ENCODE peak calls at places on chromosomes 13 and 19, in five cellular contexts. F is mesenchymal stem cell; Z is CD8-positive, alpha-beta memory T cell; B is T-helper 17 cell; E is H1. D is an unnamed sample.

GRCh38 chr13:26599885-26600284 is 42.4 kb downstream of the WASF3 start:
- DNase-seq in F (no peak), Z (no peak), B (no peak), E (no peak), D (no peak)

GRCh38 chr19:3771906-3772450 is at the start of gene RAX2:
- DNase-seq in F (no peak), Z (no peak), B (no peak), E (no peak), D (no peak)

GRCh38 chr13:43935878-43936277 is 56.2 kb downstream of the LACC1 start:
- DNase-seq in F (peak; percentile 29), Z (no peak), B (no peak), E (no peak), D (no peak)

GRCh38 chr13:93066187-93066586 is 160.4 kb upstream of the GPC6 start:
- DNase-seq in F (peak; percentile 67), Z (no peak), B (no peak), E (no peak), D (no peak)

GRCh38 chr19:47723573-47723923 is 10.3 kb downstream of the EHD2 start:
- DNase-seq in F (peak; percentile 94), Z (no peak), B (no peak), E (no peak), D (no peak)

GRCh38 chr19:38657633-38658222 is 10.3 kb downstream of the ACTN4 start:
- DNase-seq in F (peak; percentile 92), Z (no peak), B (no peak), E (no peak), D (peak; percentile 36)

GRCh38 chr13:25943666-25944065 is 108.2 kb downstream of the SHISA2 start:
- DNase-seq in F (peak; percentile 46), Z (no peak), B (no peak), E (no peak), D (no peak)

GRCh38 chr19:33815410-33816340 is 19.0 kb downstream of the KCTD15 start:
- DNase-seq in F (peak; percentile 41), Z (no peak), B (no peak), E (no peak), D (no peak)

GRCh38 chr13:29909975-29910674 is 59.7 kb upstream of the UBL3 start:
- DNase-seq in F (peak; percentile 76), Z (no peak), B (no peak), E (no peak), D (no peak)

GRCh38 chr19:17854061-17854460 is 5.6 kb upstream of the RPL18A start:
- DNase-seq in F (no peak), Z (no peak), B (no peak), E (no peak), D (no peak)

GRCh38 chr19:4140237-4140711 is 13.2 kb upstream of the CREB3L3 start:
- DNase-seq in F (peak; percentile 79), Z (no peak), B (no peak), E (peak; percentile 38), D (peak; percentile 51)

GRCh38 chr19:6039541-6040225 is 61.7 kb upstream of the RANBP3 start:
- DNase-seq in F (no peak), Z (no peak), B (no peak), E (no peak), D (no peak)

GRCh38 chr13:21625366-21625765 is 21.4 kb upstream of the MICU2 start:
- DNase-seq in F (peak; percentile 23), Z (no peak), B (no peak), E (no peak), D (peak; percentile 11)

GRCh38 chr19:1841209-1841924 is 6.9 kb downstream of the REXO1 start:
- DNase-seq in F (no peak), Z (no peak), B (no peak), E (no peak), D (no peak)

GRCh38 chr19:8576273-8576993 is 809 bp downstream of the MYO1F start:
- DNase-seq in F (no peak), Z (peak; percentile 2), B (no peak), E (no peak), D (no peak)

GRCh38 chr19:48496959-48497727 is 14.5 kb downstream of the LMTK3 start:
- DNase-seq in F (no peak), Z (no peak), B (no peak), E (no peak), D (no peak)

GRCh38 chr13:110412132-110412912 is 105.2 kb downstream of the COL4A2 start:
- DNase-seq in F (peak; percentile 100), Z (no peak), B (peak; percentile 38), E (peak; percentile 47), D (peak; percentile 93)

GRCh38 chr19:54444737-54445136 is 4.3 kb upstream of the LENG8 start:
- DNase-seq in F (no peak), Z (no peak), B (no peak), E (no peak), D (no peak)

GRCh38 chr19:48806818-48807589 is 3.8 kb downstream of the BCAT2 start:
- DNase-seq in F (peak; percentile 59), Z (no peak), B (no peak), E (no peak), D (no peak)

GRCh38 chr13:96020941-96021340 is 32.3 kb downstream of the UGGT2 start:
- DNase-seq in F (no peak), Z (no peak), B (no peak), E (no peak), D (no peak)

GRCh38 chr13:98141938-98142426 is 912 bp upstream of the FARP1 start:
- DNase-seq in F (peak; percentile 63), Z (no peak), B (no peak), E (no peak), D (no peak)

GRCh38 chr13:110965038-110965754 is 50.3 kb upstream of the ANKRD10 start:
- DNase-seq in F (peak; percentile 73), Z (no peak), B (no peak), E (no peak), D (peak; percentile 28)

GRCh38 chr19:3721131-3721899 is 13.1 kb downstream of the TJP3 start:
- DNase-seq in F (peak; percentile 82), Z (peak; percentile 89), B (peak; percentile 90), E (peak; percentile 90), D (peak; percentile 61)

GRCh38 chr13:51635137-51635878 is 51.0 kb downstream of the WDFY2 start:
- DNase-seq in F (no peak), Z (no peak), B (no peak), E (no peak), D (no peak)

GRCh38 chr13:31495336-31495735 is 244.0 kb upstream of the RXFP2 start:
- DNase-seq in F (no peak), Z (no peak), B (no peak), E (no peak), D (no peak)

GRCh38 chr19:55362990-55363716 is at the start of gene GARIN5B:
- DNase-seq in F (no peak), Z (no peak), B (no peak), E (no peak), D (no peak)

GRCh38 chr13:31192306-31192705 is 7.5 kb upstream of the B3GLCT start:
- DNase-seq in F (no peak), Z (no peak), B (no peak), E (no peak), D (no peak)

GRCh38 chr13:68023838-68024581 is 793.9 kb upstream of the PCDH9 start:
- DNase-seq in F (no peak), Z (no peak), B (no peak), E (peak; percentile 7), D (no peak)

GRCh38 chr13:74040200-74040599 is 94.0 kb downstream of the KLF12 start:
- DNase-seq in F (peak; percentile 52), Z (peak; percentile 5), B (peak; percentile 10), E (peak; percentile 58), D (peak; percentile 18)

GRCh38 chr19:29812080-29812880 is 489 bp downstream of the CCNE1 start:
- DNase-seq in F (no peak), Z (peak; percentile 8), B (peak; percentile 7), E (no peak), D (no peak)

GRCh38 chr13:20825476-20825875 is 51.7 kb upstream of the EEF1AKMT1 start:
- DNase-seq in F (peak; percentile 39), Z (no peak), B (no peak), E (no peak), D (peak; percentile 18)

GRCh38 chr13:44061876-44062275 is 182.2 kb downstream of the LACC1 start:
- DNase-seq in F (no peak), Z (no peak), B (no peak), E (no peak), D (no peak)

GRCh38 chr19:57357406-57357805 is 5.9 kb upstream of the TRAPPC2B start:
- DNase-seq in F (no peak), Z (no peak), B (no peak), E (no peak), D (no peak)

GRCh38 chr19:57351867-57352266 is 796 bp downstream of the ZNF304 start:
- DNase-seq in F (peak; percentile 43), Z (no peak), B (no peak), E (no peak), D (no peak)

GRCh38 chr19:57350877-57351805 is at the start of gene ZNF304:
- DNase-seq in F (peak; percentile 97), Z (peak; percentile 78), B (peak; percentile 62), E (peak; percentile 80), D (peak; percentile 95)

GRCh38 chr19:57359300-57359699 is 4.1 kb upstream of the TRAPPC2B start:
- DNase-seq in F (no peak), Z (no peak), B (no peak), E (no peak), D (no peak)

DNA sequence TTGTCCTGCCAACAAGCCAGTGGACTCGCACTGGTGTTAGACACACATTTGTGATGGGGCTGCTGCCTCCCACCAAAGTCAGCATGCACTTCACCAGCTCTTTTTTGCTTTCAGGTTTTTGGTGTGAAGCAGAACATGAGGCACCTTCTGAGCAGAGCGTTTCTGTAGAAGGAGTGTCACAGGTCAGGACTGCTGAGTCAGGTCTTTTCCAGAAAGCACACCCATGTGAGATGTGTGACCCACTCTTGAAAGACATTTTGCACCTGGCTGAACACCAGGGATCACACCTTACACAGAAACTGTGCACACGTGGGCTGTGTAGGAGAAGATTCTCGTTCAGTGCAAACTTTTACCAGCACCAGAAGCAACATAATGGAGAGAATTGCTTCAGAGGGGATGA is 4.8 kb downstream of the ZNF304 start:
- DNase-seq in F (no peak), Z (no peak), B (no peak), E (no peak), D (no peak)
- H3K9me3 ChIP-seq in F (peaks cover 26% of the 10 kb centered on the region), Z (peaks cover 53% of the 10 kb centered on the region), B (no peaks in the 10 kb centered on the region), E (no peaks in the 10 kb centered on the region), D (peaks cover 16% of the 10 kb centered on the region)

GRCh38 chr19:44476559-44477408 is 23.5 kb downstream of the ZNF180 start:
- DNase-seq in F (peak; percentile 30), Z (no peak), B (no peak), E (no peak), D (peak; percentile 8)
- H3K9me3 ChIP-seq in F (peaks cover 100% of the 10 kb centered on the region), Z (peaks cover 97% of the 10 kb centered on the region), B (peaks cover 77% of the 10 kb centered on the region), E (peaks cover 88% of the 10 kb centered on the region), D (peaks cover 57% of the 10 kb centered on the region)

GRCh38 chr19:15623711-15624318 is 8.8 kb downstream of the CYP4F8 start:
- DNase-seq in F (no peak), Z (no peak), B (no peak), E (no peak), D (no peak)
- H3K9me3 ChIP-seq in F (no peaks in the 10 kb centered on the region), Z (no peaks in the 10 kb centered on the region), B (no peaks in the 10 kb centered on the region), E (peaks cover 62% of the 10 kb centered on the region), D (no peaks in the 10 kb centered on the region)

GRCh38 chr19:22620912-22621311 is 13.2 kb upstream of the ZNF492 start:
- DNase-seq in F (no peak), Z (no peak), B (no peak), E (no peak), D (no peak)
- H3K9me3 ChIP-seq in F (peaks cover 19% of the 10 kb centered on the region), Z (no peaks in the 10 kb centered on the region), B (no peaks in the 10 kb centered on the region), E (peaks cover 49% of the 10 kb centered on the region), D (peaks cover 8% of the 10 kb centered on the region)